ENCODE peak calls at places on chromosomes 11 and 22, in seven cellular contexts. D is hippocampal formation; X is A172; O is IMR-90; P is ascending aorta; K is neural crest cell; R is stimulated activated CD4-positive, alpha-beta T cell treated with anti-CD3 and anti-CD28 coated beads, Interleukin-12 subunit alpha, Interleukin-12 subunit beta, amount 100 ng/mL, for 4 hours. G is an unnamed sample.

GRCh38 chr11:12802418-12803085 is 128.3 kb downstream of the TEAD1 start:
- DNase-seq in D (no peak), X (peak), O (peak), P (no peak), K (no peak), R (no peak), G (peak)

GRCh38 chr11:75325713-75326438 is 25.6 kb downstream of the ARRB1 start:
- DNase-seq in D (peak), X (peak), O (peak), P (no peak), K (no peak), R (peak), G (no peak)

GRCh38 chr11:64152841-64153691 is 12.8 kb downstream of the MACROD1 start:
- DNase-seq in D (no peak), X (peak), O (peak), P (no peak), K (peak), R (peak), G (peak)

GRCh38 chr22:30235687-30236170 is 10.8 kb downstream of the LIF start:
- DNase-seq in D (no peak), X (peak), O (peak), P (no peak), K (no peak), R (no peak), G (no peak)

GRCh38 chr11:129969973-129970372 is 32.7 kb downstream of the PRDM10 start:
- DNase-seq in D (no peak), X (no peak), O (no peak), P (no peak), K (no peak), R (no peak), G (no peak)

GRCh38 chr11:27207025-27207650 is 155.9 kb downstream of the CCDC34 start:
- DNase-seq in D (no peak), X (no peak), O (no peak), P (no peak), K (no peak), R (no peak), G (no peak)

GRCh38 chr11:120556841-120557240 is 45.3 kb downstream of the GRIK4 start:
- DNase-seq in D (no peak), X (no peak), O (no peak), P (no peak), K (no peak), R (no peak), G (no peak)

GRCh38 chr11:123084454-123084853 is 22.5 kb upstream of the HSPA8 start:
- DNase-seq in D (no peak), X (no peak), O (no peak), P (no peak), K (no peak), R (no peak), G (no peak)

GRCh38 chr11:31806944-31807790 is 4.0 kb downstream of the PAX6 start:
- DNase-seq in D (no peak), X (no peak), O (no peak), P (no peak), K (peak), R (no peak), G (peak)

GRCh38 chr11:44886765-44887164 is 63.9 kb downstream of the TP53I11 start:
- DNase-seq in D (no peak), X (peak), O (peak), P (no peak), K (no peak), R (no peak), G (no peak)

GRCh38 chr22:32904044-32904443 is 102.5 kb downstream of the TIMP3 start:
- DNase-seq in D (no peak), X (peak), O (peak), P (no peak), K (peak), R (no peak), G (peak)

GRCh38 chr11:131924446-131925240 is 554.2 kb downstream of the NTM start:
- DNase-seq in D (no peak), X (no peak), O (peak), P (no peak), K (no peak), R (no peak), G (no peak)

GRCh38 chr11:69052343-69053168 is 3.8 kb downstream of the TPCN2 start:
- DNase-seq in D (no peak), X (no peak), O (no peak), P (no peak), K (no peak), R (no peak), G (no peak)

GRCh38 chr22:41523464-41524221 is 20.6 kb downstream of the POLR3H start:
- DNase-seq in D (no peak), X (no peak), O (peak), P (no peak), K (no peak), R (no peak), G (no peak)

GRCh38 chr22:26658671-26659478 is 1.5 kb downstream of the MIAT start:
- DNase-seq in D (no peak), X (peak), O (peak), P (no peak), K (peak), R (peak), G (peak)

GRCh38 chr11:28346209-28346608 is 238.0 kb downstream of the METTL15 start:
- DNase-seq in D (no peak), X (peak), O (no peak), P (no peak), K (no peak), R (no peak), G (no peak)

GRCh38 chr22:39184586-39185577 is 32.4 kb upstream of the CBX7 start:
- DNase-seq in D (no peak), X (no peak), O (no peak), P (no peak), K (no peak), R (no peak), G (no peak)

GRCh38 chr11:110091995-110092576 is 1.1 kb upstream of the ZC3H12C start:
- DNase-seq in D (peak), X (no peak), O (no peak), P (no peak), K (no peak), R (no peak), G (peak)

GRCh38 chr22:19469421-19469820 is 9.6 kb downstream of the UFD1 start:
- DNase-seq in D (no peak), X (no peak), O (no peak), P (no peak), K (no peak), R (no peak), G (no peak)

GRCh38 chr11:55854704-55855103 is 16.2 kb downstream of the OR5D16 start:
- DNase-seq in D (no peak), X (no peak), O (no peak), P (no peak), K (no peak), R (no peak), G (no peak)

GRCh38 chr11:30992513-30992849 is 377.1 kb downstream of the DCDC1 start:
- DNase-seq in D (no peak), X (peak), O (no peak), P (no peak), K (no peak), R (no peak), G (no peak)

GRCh38 chr22:47165998-47166397 is 403.5 kb downstream of the TBC1D22A start:
- DNase-seq in D (no peak), X (no peak), O (no peak), P (no peak), K (no peak), R (no peak), G (no peak)

GRCh38 chr11:117443269-117444186 is 115.9 kb downstream of the CEP164 start:
- DNase-seq in D (peak), X (no peak), O (peak), P (no peak), K (peak), R (no peak), G (peak)

GRCh38 chr11:1072821-1073231 is 1.8 kb upstream of the MUC2 start:
- DNase-seq in D (no peak), X (no peak), O (no peak), P (no peak), K (no peak), R (no peak), G (no peak)

GRCh38 chr11:115920087-115920461 is 415.9 kb upstream of the CADM1 start:
- DNase-seq in D (no peak), X (peak), O (peak), P (no peak), K (no peak), R (no peak), G (no peak)

GRCh38 chr22:37533995-37534394 is 14.8 kb upstream of the CARD10 start:
- DNase-seq in D (peak), X (peak), O (peak), P (no peak), K (no peak), R (no peak), G (no peak)

GRCh38 chr22:25774575-25775026 is 32.6 kb downstream of the MYO18B start:
- DNase-seq in D (no peak), X (no peak), O (no peak), P (no peak), K (peak), R (no peak), G (peak)

GRCh38 chr22:28822930-28823481 is 22.6 kb upstream of the XBP1 start:
- DNase-seq in D (no peak), X (no peak), O (no peak), P (no peak), K (no peak), R (no peak), G (peak)

GRCh38 chr11:61627831-61628753 is 47.2 kb upstream of the SYT7 start:
- DNase-seq in D (no peak), X (peak), O (peak), P (no peak), K (peak), R (peak), G (peak)

GRCh38 chr22:44677299-44678244 is 24.4 kb upstream of the PRR5 start:
- DNase-seq in D (no peak), X (no peak), O (no peak), P (no peak), K (no peak), R (no peak), G (no peak)

GRCh38 chr22:23467721-23468294 is 112.3 kb downstream of the IGLL1 start:
- DNase-seq in D (no peak), X (no peak), O (no peak), P (no peak), K (no peak), R (no peak), G (no peak)

GRCh38 chr22:30881361-30882180 is 87.0 kb downstream of the MORC2 start:
- DNase-seq in D (no peak), X (no peak), O (no peak), P (no peak), K (no peak), R (no peak), G (peak)

GRCh38 chr11:124656759-124657627 is 16.5 kb downstream of the SIAE start:
- DNase-seq in D (peak), X (no peak), O (peak), P (no peak), K (no peak), R (no peak), G (peak)

GRCh38 chr11:85806876-85807275 is 4.1 kb downstream of the SYTL2 start:
- DNase-seq in D (no peak), X (no peak), O (no peak), P (no peak), K (no peak), R (no peak), G (no peak)

GRCh38 chr11:102476812-102477211 is 24.2 kb upstream of the TMEM123 start:
- DNase-seq in D (no peak), X (no peak), O (peak), P (no peak), K (no peak), R (no peak), G (peak)

GRCh38 chr11:77474509-77475070 is 696 bp upstream of the PAK1 start:
- DNase-seq in D (no peak), X (no peak), O (no peak), P (no peak), K (no peak), R (no peak), G (no peak)

G was measured in neural progenitor cell.